ENCODE peak calls at places on chromosomes 4 and X, in eight cellular contexts. Q, R, Y, I, F, T, M and C are unnamed samples.

GRCh38 chr4:165355900-165356300 is 22.9 kb upstream of the CPE start:
- DNase-seq in M (no peak), Y (peak), F (no peak), Q (no peak), T (no peak), I (no peak), R (no peak), C (peak)

GRCh38 chr4:176400816-176401461 is 81.2 kb downstream of the SPCS3 start:
- DNase-seq in Q (no peak), I (no peak), F (no peak), M (no peak), Y (no peak), R (no peak), T (no peak), C (no peak)

GRCh38 chr4:139641218-139641617 is 24.4 kb upstream of the MGST2 start:
- DNase-seq in Q (no peak), F (no peak), Y (no peak), I (no peak), T (no peak), M (no peak), R (no peak), C (peak)

GRCh38 chrX:77510007-77510406 is 62.8 kb downstream of the FGF16 start:
- DNase-seq in I (no peak), Y (no peak), M (no peak), T (no peak), F (no peak), R (no peak), Q (no peak), C (no peak)

GRCh38 chrX:133653363-133653762 is 238.1 kb upstream of the GPC4 start:
- DNase-seq in T (no peak), Y (no peak), R (no peak), Q (no peak), F (no peak), M (no peak), I (no peak), C (no peak)

GRCh38 chrX:17359500-17359899 is 15.5 kb upstream of the NHS start:
- DNase-seq in Q (no peak), R (no peak), I (no peak), Y (no peak), M (no peak), F (no peak), T (no peak), C (no peak)

GRCh38 chr4:7295917-7296660 is 103.8 kb downstream of the SORCS2 start:
- DNase-seq in I (no peak), M (no peak), F (no peak), T (no peak), Y (no peak), R (no peak), Q (no peak), C (no peak)

GRCh38 chr4:181760560-181760959 is 482.6 kb upstream of the TENM3 start:
- DNase-seq in M (no peak), F (no peak), I (no peak), Y (no peak), T (no peak), Q (no peak), R (no peak), C (no peak)

GRCh38 chr4:126604273-126604867 is 1028.4 kb upstream of the INTU start:
- DNase-seq in F (no peak), R (no peak), T (no peak), Q (no peak), I (no peak), Y (no peak), M (no peak), C (peak)

GRCh38 chr4:118942465-118942864 is 53.8 kb downstream of the SYNPO2 start:
- DNase-seq in Q (no peak), Y (no peak), R (no peak), F (no peak), I (no peak), M (no peak), T (no peak), C (no peak)

GRCh38 chrX:107135076-107135964 is 16.7 kb upstream of the RBM41 start:
- DNase-seq in R (no peak), Y (no peak), I (no peak), Q (no peak), T (no peak), M (no peak), F (no peak), C (no peak)

GRCh38 chr4:13162886-13163285 is 321.3 kb downstream of the RAB28 start:
- DNase-seq in F (no peak), Y (peak), I (no peak), T (no peak), Q (no peak), R (no peak), M (no peak), C (peak)

GRCh38 chr4:68375667-68376559 is 26.0 kb upstream of the YTHDC1 start:
- DNase-seq in T (peak), Q (peak), Y (peak), R (peak), M (peak), F (peak), I (peak), C (peak)

GRCh38 chr4:124334119-124334518 is 378.4 kb downstream of the ANKRD50 start:
- DNase-seq in Q (no peak), T (no peak), R (peak), I (no peak), M (no peak), Y (no peak), F (no peak), C (peak)

GRCh38 chr4:13399257-13399656 is 84.9 kb downstream of the RAB28 start:
- DNase-seq in Q (no peak), I (no peak), M (no peak), R (no peak), F (no peak), T (no peak), Y (no peak), C (no peak)

GRCh38 chrX:1323315-1323714 is 13.3 kb upstream of the IL3RA start:
- DNase-seq in Q (peak), Y (peak), M (no peak), T (peak), I (peak), F (peak), R (no peak), C (peak)

GRCh38 chr4:74109894-74110605 is 11.1 kb upstream of the CXCL2 start:
- DNase-seq in Y (no peak), T (no peak), M (no peak), Q (no peak), I (no peak), F (no peak), R (no peak), C (no peak)

GRCh38 chr4:174010547-174010946 is 272.9 kb downstream of the FBXO8 start:
- DNase-seq in T (no peak), F (no peak), Y (no peak), Q (no peak), I (no peak), R (no peak), M (no peak), C (no peak)

GRCh38 chrX:12974217-12974796 is 603 bp upstream of the TMSB4X start:
- DNase-seq in F (no peak), Y (peak), M (peak), Q (no peak), T (peak), I (no peak), R (peak), C (peak)

GRCh38 chr4:157220026-157220881 is at the start of gene GRIA2:
- DNase-seq in F (no peak), I (no peak), R (no peak), T (no peak), Y (peak), Q (no peak), M (peak), C (peak)

GRCh38 chr4:77600521-77601451 is 4.8 kb upstream of the CXCL13 start:
- DNase-seq in Q (no peak), R (peak), F (no peak), Y (peak), T (no peak), M (no peak), I (peak), C (peak)